ENCODE peak calls at places on chromosomes 3 and 15, in five cellular contexts. K is HepG2, I is SK-N-SH, S is HCT116, A is H1. U is an unnamed sample.

GRCh38 chr3:148042663-148043445 is 633.7 kb downstream of the ZIC1 start:
- DNase-seq in K (no peak), I (peak), S (no peak), A (no peak), U (no peak)

GRCh38 chr15:96042734-96043224 is 287.7 kb upstream of the NR2F2 start:
- DNase-seq in K (no peak), I (no peak), S (no peak), A (no peak), U (no peak)

GRCh38 chr15:41695750-41696436 is 35.7 kb downstream of the MGA start:
- DNase-seq in K (peak), I (peak), S (peak), A (no peak), U (peak)

GRCh38 chr15:39409876-39410505 is 170.9 kb upstream of the THBS1 start:
- DNase-seq in K (no peak), I (no peak), S (no peak), A (no peak), U (no peak)

GRCh38 chr3:186374370-186374769 is 12.3 kb upstream of the DGKG start:
- DNase-seq in K (no peak), I (peak), S (no peak), A (no peak), U (no peak)

GRCh38 chr3:100106531-100107155 is 7.7 kb downstream of the FILIP1L start:
- DNase-seq in K (no peak), I (no peak), S (no peak), A (no peak), U (no peak)

GRCh38 chr15:93031103-93031464 is 57.9 kb downstream of the RGMA start:
- DNase-seq in K (no peak), I (no peak), S (no peak), A (no peak), U (no peak)

GRCh38 chr15:73426458-73426994 is 16.4 kb upstream of the REC114 start:
- DNase-seq in K (no peak), I (no peak), S (no peak), A (no peak), U (no peak)

GRCh38 chr3:15325228-15325627 is 7.2 kb downstream of the SH3BP5 start:
- DNase-seq in K (no peak), I (peak), S (no peak), A (peak), U (no peak)

GRCh38 chr15:25133804-25134203 is 179.0 kb downstream of the SNRPN start:
- DNase-seq in K (no peak), I (no peak), S (no peak), A (no peak), U (no peak)

GRCh38 chr15:88391006-88391405 is 76.2 kb downstream of the MRPL46 start:
- DNase-seq in K (no peak), I (no peak), S (no peak), A (no peak), U (no peak)

GRCh38 chr3:165635791-165636681 is 201.2 kb downstream of the BCHE start:
- DNase-seq in K (no peak), I (no peak), S (no peak), A (no peak), U (no peak)

GRCh38 chr3:64170270-64170669 is 55.0 kb downstream of the PRICKLE2 start:
- DNase-seq in K (no peak), I (no peak), S (no peak), A (no peak), U (no peak)

GRCh38 chr3:119338749-119339148 is 44.6 kb downstream of the ARHGAP31 start:
- DNase-seq in K (no peak), I (no peak), S (no peak), A (no peak), U (no peak)

GRCh38 chr3:119342176-119342575 is 48.0 kb downstream of the ARHGAP31 start:
- DNase-seq in K (no peak), I (no peak), S (no peak), A (no peak), U (no peak)

GRCh38 chr3:119336823-119337222 is 42.6 kb downstream of the ARHGAP31 start:
- DNase-seq in K (no peak), I (no peak), S (no peak), A (no peak), U (no peak)

GRCh38 chr3:119340436-119340835 is 46.3 kb downstream of the ARHGAP31 start:
- DNase-seq in K (no peak), I (no peak), S (no peak), A (no peak), U (no peak)

GRCh38 chr3:119340014-119340413 is 45.8 kb downstream of the ARHGAP31 start:
- DNase-seq in K (no peak), I (no peak), S (no peak), A (no peak), U (no peak)
- TF ChIP-seq JUND in K (no peak), I (no peak), S (no peak), A (no peak), U (no peak)

GRCh38 chr15:79042213-79042928 is 48.2 kb downstream of the RASGRF1 start:
- DNase-seq in K (no peak), I (no peak), S (no peak), A (no peak), U (no peak)
- TF ChIP-seq JUND in K (no peak), I (no peak), S (no peak), A (no peak), U (no peak)

GRCh38 chr3:66138336-66139234 is 82.2 kb upstream of the SLC25A26 start:
- DNase-seq in K (peak), I (peak), S (peak), A (peak), U (peak)

GRCh38 chr3:66136597-66136996 is 84.2 kb upstream of the SLC25A26 start:
- DNase-seq in K (no peak), I (no peak), S (no peak), A (no peak), U (no peak)

GRCh38 chr3:66133853-66134445 is 86.9 kb upstream of the SLC25A26 start:
- DNase-seq in K (no peak), I (no peak), S (no peak), A (no peak), U (peak)

GRCh38 chr3:66128623-66129022 is 89.9 kb upstream of the MAGI1 start:
- DNase-seq in K (no peak), I (no peak), S (no peak), A (no peak), U (no peak)

GRCh38 chr3:66133050-66133757 is 87.6 kb upstream of the SLC25A26 start:
- DNase-seq in K (peak), I (no peak), S (no peak), A (no peak), U (no peak)
- TF ChIP-seq JUND in K (no peak), I (peak), S (no peak), A (no peak), U (no peak)

DNA sequence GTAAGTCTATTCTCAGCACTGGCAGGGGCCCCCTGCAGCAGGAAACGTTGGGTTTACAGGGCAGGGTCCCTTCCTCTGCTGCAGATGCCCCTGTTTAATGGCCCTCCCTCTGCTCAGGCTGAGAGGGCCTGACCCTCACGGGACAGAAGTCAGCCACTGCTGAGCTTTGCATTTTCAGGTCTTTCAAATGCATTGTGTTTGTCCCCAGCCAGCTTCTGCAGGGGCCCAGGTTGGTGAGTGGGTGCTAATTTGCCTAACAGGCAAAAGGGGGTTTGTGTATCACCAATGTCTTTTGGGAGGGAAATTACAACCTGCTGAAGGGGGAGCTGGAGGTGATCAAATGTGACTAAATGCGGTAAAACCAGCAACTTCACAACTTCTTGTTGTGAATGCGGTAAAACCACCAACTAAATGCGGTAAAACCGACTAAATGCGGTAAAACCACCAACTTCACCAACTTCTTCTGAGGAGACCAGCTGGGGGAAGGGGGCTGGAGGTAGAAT is 44.8 kb upstream of the UBE2E1 start:
- DNase-seq in K (no peak), I (no peak), S (no peak), A (no peak), U (no peak)
- TF ChIP-seq JUND in K (no peak), I (no peak), S (no peak), A (no peak), U (no peak)